ENCODE peak calls at places on chromosomes 3 and 15, in ten cellular contexts. P is ovary; Q is MCF 10A; W is astrocyte of the cerebellum; H is mammary epithelial cell; D is posterior cingulate gyrus; O is CD8-positive, alpha-beta T cell; F is uterus; A is stimulated activated naive CD4-positive, alpha-beta T cell treated with Interleukin-2 at 50 U/mL for 16 hours; J is colonic mucosa. V is an unnamed sample.

GRCh38 chr3:107676469-107677309 is 153.9 kb downstream of the BBX start:
- DNase-seq in P (no peak), Q (no peak), W (no peak), H (no peak), D (no peak), O (no peak), F (no peak), A (no peak), J (no peak), V (no peak)

GRCh38 chr15:75625542-75626347 is at the start of gene SNUPN:
- DNase-seq in P (peak; percentile 93), Q (peak; percentile 94), W (no peak), H (peak; percentile 87), D (peak; percentile 99), O (peak; percentile 89), F (peak; percentile 93), A (peak; percentile 96), J (peak; percentile 96), V (peak; percentile 61)

GRCh38 chr3:119783255-119783654 is 1.4 kb downstream of the NR1I2 start:
- DNase-seq in P (no peak), Q (no peak), W (no peak), H (no peak), D (no peak), O (no peak), F (no peak), A (no peak), J (no peak), V (no peak)

GRCh38 chr15:87496109-87496508 is 760.4 kb downstream of the NTRK3 start:
- DNase-seq in P (no peak), Q (no peak), W (no peak), H (no peak), D (no peak), O (no peak), F (no peak), A (no peak), J (no peak), V (no peak)

GRCh38 chr15:52438047-52438446 is 90.6 kb downstream of the MYO5A start:
- DNase-seq in P (no peak), Q (no peak), W (no peak), H (no peak), D (no peak), O (no peak), F (no peak), A (no peak), J (no peak), V (no peak)

GRCh38 chr15:28267727-28268126 is 54.3 kb downstream of the HERC2 start:
- DNase-seq in P (no peak), Q (no peak), W (no peak), H (no peak), D (no peak), O (no peak), F (no peak), A (no peak), J (no peak), V (no peak)

GRCh38 chr15:64151727-64152506 is at the start of gene SNX22:
- DNase-seq in P (no peak), Q (no peak), W (no peak), H (no peak), D (peak; percentile 89), O (no peak), F (no peak), A (peak; percentile 13), J (no peak), V (no peak)

GRCh38 chr3:71150293-71150954 is 433.1 kb downstream of the FOXP1 start:
- DNase-seq in P (no peak), Q (no peak), W (no peak), H (no peak), D (no peak), O (no peak), F (no peak), A (no peak), J (no peak), V (no peak)

GRCh38 chr3:32483772-32484171 is 18.9 kb downstream of the CMTM6 start:
- DNase-seq in P (no peak), Q (no peak), W (no peak), H (no peak), D (no peak), O (no peak), F (no peak), A (no peak), J (no peak), V (no peak)

GRCh38 chr3:170178631-170179030 is 2.9 kb downstream of the PHC3 start:
- DNase-seq in P (no peak), Q (no peak), W (no peak), H (no peak), D (no peak), O (peak; percentile 46), F (no peak), A (peak; percentile 33), J (no peak), V (no peak)

GRCh38 chr3:109336272-109336957 is 931 bp downstream of the DPPA4 start:
- DNase-seq in P (no peak), Q (no peak), W (no peak), H (no peak), D (no peak), O (peak; percentile 0), F (no peak), A (no peak), J (no peak), V (peak; percentile 21)

GRCh38 chr3:194404365-194405140 is 5.5 kb upstream of the GP5 start:
- DNase-seq in P (no peak), Q (peak; percentile 60), W (peak; percentile 53), H (peak; percentile 29), D (no peak), O (no peak), F (no peak), A (no peak), J (peak; percentile 72), V (no peak)

GRCh38 chr15:63833246-63833696 is 477 bp downstream of the HERC1 start:
- DNase-seq in P (peak; percentile 25), Q (peak; percentile 33), W (no peak), H (peak; percentile 32), D (peak; percentile 84), O (no peak), F (peak; percentile 31), A (peak; percentile 23), J (peak; percentile 44), V (no peak)

GRCh38 chr3:57951106-57951882 is 56.9 kb upstream of the FLNB start:
- DNase-seq in P (peak; percentile 65), Q (peak; percentile 75), W (no peak), H (peak; percentile 60), D (peak; percentile 90), O (no peak), F (peak; percentile 91), A (no peak), J (peak; percentile 72), V (no peak)

GRCh38 chr3:156816091-156816793 is 9.9 kb upstream of the LEKR1 start:
- DNase-seq in P (peak; percentile 46), Q (peak; percentile 27), W (no peak), H (no peak), D (peak; percentile 84), O (peak; percentile 26), F (peak; percentile 27), A (peak; percentile 40), J (peak; percentile 43), V (no peak)

GRCh38 chr3:194235160-194235559 is 99.2 kb downstream of the HES1 start:
- DNase-seq in P (no peak), Q (no peak), W (no peak), H (no peak), D (no peak), O (no peak), F (no peak), A (no peak), J (no peak), V (no peak)

GRCh38 chr3:111484666-111485065 is 57.3 kb upstream of the CD96 start:
- DNase-seq in P (no peak), Q (no peak), W (no peak), H (no peak), D (no peak), O (no peak), F (no peak), A (no peak), J (no peak), V (no peak)

GRCh38 chr3:198107840-198108734 is 148.1 kb downstream of the LMLN start:
- DNase-seq in P (no peak), Q (peak; percentile 3), W (no peak), H (no peak), D (no peak), O (no peak), F (no peak), A (no peak), J (no peak), V (no peak)

GRCh38 chr3:81728766-81729544 is 32.5 kb downstream of the GBE1 start:
- DNase-seq in P (no peak), Q (peak; percentile 54), W (no peak), H (peak; percentile 37), D (no peak), O (no peak), F (no peak), A (no peak), J (no peak), V (no peak)

GRCh38 chr15:23095796-23096195 is 40.8 kb downstream of the GOLGA6L1 start:
- DNase-seq in P (no peak), Q (no peak), W (no peak), H (no peak), D (no peak), O (no peak), F (no peak), A (no peak), J (no peak), V (no peak)

GRCh38 chr3:194205675-194206133 is 69.8 kb downstream of the HES1 start:
- DNase-seq in P (no peak), Q (no peak), W (no peak), H (no peak), D (no peak), O (no peak), F (no peak), A (no peak), J (no peak), V (no peak)

V was measured in brain pericyte.